ENCODE peak calls at places on chromosomes 12 and 14, in nine cellular contexts. One of them, this sample, is unnamed.

GRCh38 chr12:108157856-108158255 is 28.8 kb downstream of the WSCD2 start:
- DNase-seq in thyroid gland: no peak
- DNase-seq in tibial artery: no peak
- DNase-seq in dorsolateral prefrontal cortex: no peak
- DNase-seq in coronary artery: no peak
- DNase-seq in PC-3: no peak
- DNase-seq in kidney: no peak
- DNase-seq in right atrium auricular region: no peak
- DNase-seq in uterus: no peak
- DNase-seq in this sample: no peak

GRCh38 chr12:3213171-3213570 is 136.0 kb downstream of the TSPAN9 start:
- DNase-seq in thyroid gland: no peak
- DNase-seq in tibial artery: no peak
- DNase-seq in dorsolateral prefrontal cortex: no peak
- DNase-seq in coronary artery: no peak
- DNase-seq in PC-3: no peak
- DNase-seq in kidney: no peak
- DNase-seq in right atrium auricular region: no peak
- DNase-seq in uterus: no peak
- DNase-seq in this sample: peak; percentile 57

GRCh38 chr12:57614178-57614947 is 3.1 kb downstream of the ARHGEF25 start:
- DNase-seq in thyroid gland: no peak
- DNase-seq in tibial artery: no peak
- DNase-seq in dorsolateral prefrontal cortex: no peak
- DNase-seq in coronary artery: no peak
- DNase-seq in PC-3: no peak
- DNase-seq in kidney: peak; percentile 45
- DNase-seq in right atrium auricular region: no peak
- DNase-seq in uterus: peak; percentile 59
- DNase-seq in this sample: peak; percentile 75

GRCh38 chr14:43119672-43120071 is 1387.4 kb downstream of the FSCB start:
- DNase-seq in thyroid gland: no peak
- DNase-seq in tibial artery: no peak
- DNase-seq in dorsolateral prefrontal cortex: no peak
- DNase-seq in coronary artery: no peak
- DNase-seq in PC-3: no peak
- DNase-seq in kidney: no peak
- DNase-seq in right atrium auricular region: no peak
- DNase-seq in uterus: no peak
- DNase-seq in this sample: no peak

GRCh38 chr12:46342562-46343033 is 30.0 kb downstream of the SLC38A2 start:
- DNase-seq in thyroid gland: peak; percentile 6
- DNase-seq in tibial artery: no peak
- DNase-seq in dorsolateral prefrontal cortex: no peak
- DNase-seq in coronary artery: no peak
- DNase-seq in PC-3: peak; percentile 73
- DNase-seq in kidney: no peak
- DNase-seq in right atrium auricular region: no peak
- DNase-seq in uterus: peak; percentile 33
- DNase-seq in this sample: no peak

GRCh38 chr12:63802012-63802608 is 22.4 kb downstream of the RXYLT1 start:
- DNase-seq in thyroid gland: no peak
- DNase-seq in tibial artery: no peak
- DNase-seq in dorsolateral prefrontal cortex: no peak
- DNase-seq in coronary artery: no peak
- DNase-seq in PC-3: peak; percentile 62
- DNase-seq in kidney: no peak
- DNase-seq in right atrium auricular region: no peak
- DNase-seq in uterus: no peak
- DNase-seq in this sample: no peak

GRCh38 chr12:99039367-99040120 is 394.5 kb downstream of the APAF1 start:
- DNase-seq in thyroid gland: no peak
- DNase-seq in tibial artery: no peak
- DNase-seq in dorsolateral prefrontal cortex: no peak
- DNase-seq in coronary artery: no peak
- DNase-seq in PC-3: no peak
- DNase-seq in kidney: no peak
- DNase-seq in right atrium auricular region: no peak
- DNase-seq in uterus: no peak
- DNase-seq in this sample: no peak

GRCh38 chr12:18383203-18383602 is 121.9 kb downstream of the PIK3C2G start:
- DNase-seq in thyroid gland: no peak
- DNase-seq in tibial artery: no peak
- DNase-seq in dorsolateral prefrontal cortex: no peak
- DNase-seq in coronary artery: no peak
- DNase-seq in PC-3: peak; percentile 79
- DNase-seq in kidney: no peak
- DNase-seq in right atrium auricular region: no peak
- DNase-seq in uterus: no peak
- DNase-seq in this sample: no peak

GRCh38 chr14:61484826-61485584 is 163.6 kb downstream of the PRKCH start:
- DNase-seq in thyroid gland: no peak
- DNase-seq in tibial artery: no peak
- DNase-seq in dorsolateral prefrontal cortex: no peak
- DNase-seq in coronary artery: no peak
- DNase-seq in PC-3: peak; percentile 39
- DNase-seq in kidney: no peak
- DNase-seq in right atrium auricular region: no peak
- DNase-seq in uterus: no peak
- DNase-seq in this sample: no peak

GRCh38 chr12:46082473-46082872 is 92.1 kb upstream of the SCAF11 start:
- DNase-seq in thyroid gland: no peak
- DNase-seq in tibial artery: no peak
- DNase-seq in dorsolateral prefrontal cortex: no peak
- DNase-seq in coronary artery: no peak
- DNase-seq in PC-3: no peak
- DNase-seq in kidney: no peak
- DNase-seq in right atrium auricular region: no peak
- DNase-seq in uterus: no peak
- DNase-seq in this sample: no peak

GRCh38 chr14:68571073-68571703 is 221.7 kb downstream of the ZFP36L1 start:
- DNase-seq in thyroid gland: no peak
- DNase-seq in tibial artery: no peak
- DNase-seq in dorsolateral prefrontal cortex: no peak
- DNase-seq in coronary artery: no peak
- DNase-seq in PC-3: no peak
- DNase-seq in kidney: no peak
- DNase-seq in right atrium auricular region: no peak
- DNase-seq in uterus: no peak
- DNase-seq in this sample: no peak

GRCh38 chr14:37587438-37587837 is 7.6 kb downstream of the FOXA1 start:
- DNase-seq in thyroid gland: no peak
- DNase-seq in tibial artery: no peak
- DNase-seq in dorsolateral prefrontal cortex: no peak
- DNase-seq in coronary artery: no peak
- DNase-seq in PC-3: no peak
- DNase-seq in kidney: no peak
- DNase-seq in right atrium auricular region: no peak
- DNase-seq in uterus: no peak
- DNase-seq in this sample: no peak

GRCh38 chr12:95248604-95249355 is 31.2 kb downstream of the VEZT start:
- DNase-seq in thyroid gland: no peak
- DNase-seq in tibial artery: no peak
- DNase-seq in dorsolateral prefrontal cortex: no peak
- DNase-seq in coronary artery: no peak
- DNase-seq in PC-3: no peak
- DNase-seq in kidney: no peak
- DNase-seq in right atrium auricular region: no peak
- DNase-seq in uterus: peak; percentile 30
- DNase-seq in this sample: no peak

GRCh38 chr12:14393736-14394135 is 28.3 kb downstream of the ATF7IP start:
- DNase-seq in thyroid gland: no peak
- DNase-seq in tibial artery: no peak
- DNase-seq in dorsolateral prefrontal cortex: no peak
- DNase-seq in coronary artery: no peak
- DNase-seq in PC-3: no peak
- DNase-seq in kidney: no peak
- DNase-seq in right atrium auricular region: no peak
- DNase-seq in uterus: no peak
- DNase-seq in this sample: no peak

GRCh38 chr12:242496-242895 is 20.1 kb downstream of the SLC6A13 start:
- DNase-seq in thyroid gland: no peak
- DNase-seq in tibial artery: no peak
- DNase-seq in dorsolateral prefrontal cortex: no peak
- DNase-seq in coronary artery: no peak
- DNase-seq in PC-3: no peak
- DNase-seq in kidney: no peak
- DNase-seq in right atrium auricular region: peak; percentile 44
- DNase-seq in uterus: no peak
- DNase-seq in this sample: no peak

GRCh38 chr12:85007836-85008235 is 28.2 kb downstream of the TSPAN19 start:
- DNase-seq in thyroid gland: no peak
- DNase-seq in tibial artery: no peak
- DNase-seq in dorsolateral prefrontal cortex: no peak
- DNase-seq in coronary artery: no peak
- DNase-seq in PC-3: peak; percentile 79
- DNase-seq in kidney: no peak
- DNase-seq in right atrium auricular region: no peak
- DNase-seq in uterus: no peak
- DNase-seq in this sample: no peak

GRCh38 chr14:29724991-29725390 is 202.7 kb downstream of the PRKD1 start:
- DNase-seq in thyroid gland: no peak
- DNase-seq in tibial artery: no peak
- DNase-seq in dorsolateral prefrontal cortex: no peak
- DNase-seq in coronary artery: no peak
- DNase-seq in PC-3: no peak
- DNase-seq in kidney: no peak
- DNase-seq in right atrium auricular region: no peak
- DNase-seq in uterus: no peak
- DNase-seq in this sample: no peak

GRCh38 chr14:91573894-91574837 is 64.1 kb upstream of the PPP4R3A start:
- DNase-seq in thyroid gland: peak; percentile 53
- DNase-seq in tibial artery: peak; percentile 39
- DNase-seq in dorsolateral prefrontal cortex: peak; percentile 58
- DNase-seq in coronary artery: peak; percentile 81
- DNase-seq in PC-3: peak; percentile 64
- DNase-seq in kidney: peak; percentile 72
- DNase-seq in right atrium auricular region: no peak
- DNase-seq in uterus: no peak
- DNase-seq in this sample: no peak

GRCh38 chr14:55347040-55347439 is 64.6 kb downstream of the ATG14 start:
- DNase-seq in thyroid gland: no peak
- DNase-seq in tibial artery: no peak
- DNase-seq in dorsolateral prefrontal cortex: no peak
- DNase-seq in coronary artery: no peak
- DNase-seq in PC-3: no peak
- DNase-seq in kidney: no peak
- DNase-seq in right atrium auricular region: no peak
- DNase-seq in uterus: no peak
- DNase-seq in this sample: no peak

GRCh38 chr12:4191642-4192041 is 81.9 kb upstream of the CCND2 start:
- DNase-seq in thyroid gland: peak; percentile 59
- DNase-seq in tibial artery: no peak
- DNase-seq in dorsolateral prefrontal cortex: no peak
- DNase-seq in coronary artery: no peak
- DNase-seq in PC-3: no peak
- DNase-seq in kidney: no peak
- DNase-seq in right atrium auricular region: no peak
- DNase-seq in uterus: no peak
- DNase-seq in this sample: no peak

GRCh38 chr14:77325746-77326094 is 4.9 kb downstream of the GSTZ1 start:
- DNase-seq in thyroid gland: no peak
- DNase-seq in tibial artery: no peak
- DNase-seq in dorsolateral prefrontal cortex: no peak
- DNase-seq in coronary artery: no peak
- DNase-seq in PC-3: no peak
- DNase-seq in kidney: no peak
- DNase-seq in right atrium auricular region: no peak
- DNase-seq in uterus: no peak
- DNase-seq in this sample: no peak

GRCh38 chr12:103423061-103423473 is 72.7 kb downstream of the C12orf42 start:
- DNase-seq in thyroid gland: no peak
- DNase-seq in tibial artery: no peak
- DNase-seq in dorsolateral prefrontal cortex: no peak
- DNase-seq in coronary artery: no peak
- DNase-seq in PC-3: no peak
- DNase-seq in kidney: no peak
- DNase-seq in right atrium auricular region: no peak
- DNase-seq in uterus: no peak
- DNase-seq in this sample: no peak

DNA sequence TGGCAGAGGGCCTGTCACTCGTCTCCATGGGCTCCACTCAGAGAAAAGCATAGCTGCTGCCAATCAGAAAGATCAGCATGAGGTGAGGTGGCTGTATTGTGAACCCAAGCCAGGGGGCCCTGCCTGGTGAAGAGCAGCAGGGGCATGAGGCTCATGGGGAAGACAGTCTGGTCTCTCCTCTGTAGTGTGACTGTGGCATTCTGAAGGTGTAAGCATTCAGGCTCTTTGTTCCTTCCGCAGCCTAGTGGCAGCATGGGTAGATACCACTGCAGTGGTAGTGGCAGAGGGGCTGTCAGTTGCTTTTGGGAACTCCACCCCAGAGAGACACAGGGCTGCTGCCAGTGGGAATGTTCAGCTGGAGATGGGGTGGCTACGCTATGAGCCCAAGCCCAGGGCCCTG is 5.1 kb upstream of the CLEC4D start:
- DNase-seq in thyroid gland: no peak
- DNase-seq in tibial artery: no peak
- DNase-seq in dorsolateral prefrontal cortex: no peak
- DNase-seq in coronary artery: no peak
- DNase-seq in PC-3: no peak
- DNase-seq in kidney: no peak
- DNase-seq in right atrium auricular region: no peak
- DNase-seq in uterus: no peak
- DNase-seq in this sample: no peak
- H3K27ac ChIP-seq in thyroid gland: no peak overlapping the region
- H3K27ac ChIP-seq in tibial artery: no peak overlapping the region
- H3K27ac ChIP-seq in dorsolateral prefrontal cortex: no peak overlapping the region
- H3K27ac ChIP-seq in coronary artery: no peak overlapping the region
- H3K27ac ChIP-seq in PC-3: no peak overlapping the region
- H3K27ac ChIP-seq in kidney: no peak overlapping the region
- H3K27ac ChIP-seq in right atrium auricular region: no peak overlapping the region
- H3K27ac ChIP-seq in uterus: no peak overlapping the region
- H3K27ac ChIP-seq in this sample: no peak overlapping the region

GRCh38 chr12:52245259-52245961 is 12.4 kb downstream of the KRT7 start:
- DNase-seq in thyroid gland: peak; percentile 61
- DNase-seq in tibial artery: no peak
- DNase-seq in dorsolateral prefrontal cortex: no peak
- DNase-seq in coronary artery: no peak
- DNase-seq in PC-3: peak; percentile 37
- DNase-seq in kidney: no peak
- DNase-seq in right atrium auricular region: no peak
- DNase-seq in uterus: no peak
- DNase-seq in this sample: no peak
- TF ChIP-seq CTCF in thyroid gland: no peak
- TF ChIP-seq CTCF in tibial artery: no peak
- TF ChIP-seq CTCF in dorsolateral prefrontal cortex: no peak
- TF ChIP-seq CTCF in coronary artery: no peak
- TF ChIP-seq CTCF in PC-3: no peak
- TF ChIP-seq CTCF in kidney: no peak
- TF ChIP-seq CTCF in right atrium auricular region: no peak
- TF ChIP-seq CTCF in uterus: no peak
- TF ChIP-seq CTCF in this sample: no peak

GRCh38 chr14:74401504-74402241 is 24.3 kb downstream of the SYNDIG1L start:
- DNase-seq in thyroid gland: peak; percentile 41
- DNase-seq in tibial artery: peak; percentile 39
- DNase-seq in dorsolateral prefrontal cortex: no peak
- DNase-seq in coronary artery: no peak
- DNase-seq in PC-3: no peak
- DNase-seq in kidney: peak; percentile 87
- DNase-seq in right atrium auricular region: no peak
- DNase-seq in uterus: no peak
- DNase-seq in this sample: peak; percentile 27
- H3K4me3 ChIP-seq in thyroid gland: no peak overlapping the region
- H3K4me3 ChIP-seq in tibial artery: no peak overlapping the region
- H3K4me3 ChIP-seq in dorsolateral prefrontal cortex: no peak overlapping the region
- H3K4me3 ChIP-seq in coronary artery: peak overlapping the region; percentile 40
- H3K4me3 ChIP-seq in PC-3: no peak overlapping the region
- H3K4me3 ChIP-seq in kidney: no peak overlapping the region
- H3K4me3 ChIP-seq in right atrium auricular region: peak overlapping the region; percentile 14
- H3K4me3 ChIP-seq in uterus: no peak overlapping the region
- H3K4me3 ChIP-seq in this sample: no peak overlapping the region

GRCh38 chr12:92899388-92900001 is 29.6 kb downstream of the EEA1 start:
- DNase-seq in thyroid gland: peak; percentile 66
- DNase-seq in tibial artery: peak; percentile 88
- DNase-seq in dorsolateral prefrontal cortex: no peak
- DNase-seq in coronary artery: peak; percentile 92
- DNase-seq in PC-3: peak; percentile 98
- DNase-seq in kidney: peak; percentile 78
- DNase-seq in right atrium auricular region: peak; percentile 93
- DNase-seq in uterus: peak; percentile 93
- DNase-seq in this sample: peak; percentile 79
- H3K27ac ChIP-seq in thyroid gland: no peak overlapping the region
- H3K27ac ChIP-seq in tibial artery: peak overlapping the region; percentile 31
- H3K27ac ChIP-seq in dorsolateral prefrontal cortex: peak overlapping the region; percentile 34
- H3K27ac ChIP-seq in coronary artery: peak overlapping the region; percentile 85
- H3K27ac ChIP-seq in PC-3: peak overlapping the region; percentile 82
- H3K27ac ChIP-seq in kidney: no peak overlapping the region
- H3K27ac ChIP-seq in right atrium auricular region: peak overlapping the region; percentile 90
- H3K27ac ChIP-seq in uterus: peak overlapping the region; percentile 76
- H3K27ac ChIP-seq in this sample: peak overlapping the region; percentile 83